ENCODE peak calls at places on chromosomes 6 and 20, in four cellular contexts. B is A549, Y is WTC11, R is HepG2. I is an unnamed sample.

GRCh38 chr6:156933201-156934053 is 156.2 kb downstream of the ARID1B start:
- DNase-seq in B (no peak), Y (peak; percentile 31), R (peak; percentile 93), I (no peak)

GRCh38 chr6:98841589-98842488 is 7.5 kb downstream of the POU3F2 start:
- DNase-seq in B (no peak), Y (no peak), R (no peak), I (no peak)

GRCh38 chr6:14757414-14757813 is 488.5 kb upstream of the JARID2 start:
- DNase-seq in B (no peak), Y (no peak), R (no peak), I (no peak)

GRCh38 chr6:131950767-131951575 is at the start of gene CCN2:
- DNase-seq in B (peak; percentile 83), Y (peak; percentile 95), R (peak; percentile 100), I (no peak)

GRCh38 chr6:90219168-90219985 is 77.3 kb downstream of the BACH2 start:
- DNase-seq in B (no peak), Y (no peak), R (no peak), I (no peak)

GRCh38 chr6:97586344-97586743 is 303.3 kb upstream of the MMS22L start:
- DNase-seq in B (no peak), Y (no peak), R (peak; percentile 0), I (no peak)

GRCh38 chr20:33236351-33236750 is 555 bp downstream of the BPIFA1 start:
- DNase-seq in B (no peak), Y (no peak), R (no peak), I (no peak)

GRCh38 chr6:131858765-131859490 is 51.1 kb downstream of the ENPP1 start:
- DNase-seq in B (no peak), Y (no peak), R (no peak), I (no peak)

GRCh38 chr6:34414999-34415858 is 10.6 kb downstream of the RPS10 start:
- DNase-seq in B (no peak), Y (no peak), R (peak; percentile 99), I (peak; percentile 50)

GRCh38 chr20:3729811-3730550 is 2.5 kb upstream of the HSPA12B start:
- DNase-seq in B (no peak), Y (no peak), R (no peak), I (no peak)

GRCh38 chr6:35469711-35470662 is 1.8 kb downstream of the RPL10A start:
- DNase-seq in B (no peak), Y (no peak), R (peak; percentile 44), I (no peak)

GRCh38 chr20:63966944-63967322 is 2.8 kb downstream of the ZNF512B start:
- DNase-seq in B (no peak), Y (no peak), R (no peak), I (no peak)
- TF ChIP-seq HMGXB4 in B (no peak), Y (no peak), R (no peak), I (no peak)

DNA sequence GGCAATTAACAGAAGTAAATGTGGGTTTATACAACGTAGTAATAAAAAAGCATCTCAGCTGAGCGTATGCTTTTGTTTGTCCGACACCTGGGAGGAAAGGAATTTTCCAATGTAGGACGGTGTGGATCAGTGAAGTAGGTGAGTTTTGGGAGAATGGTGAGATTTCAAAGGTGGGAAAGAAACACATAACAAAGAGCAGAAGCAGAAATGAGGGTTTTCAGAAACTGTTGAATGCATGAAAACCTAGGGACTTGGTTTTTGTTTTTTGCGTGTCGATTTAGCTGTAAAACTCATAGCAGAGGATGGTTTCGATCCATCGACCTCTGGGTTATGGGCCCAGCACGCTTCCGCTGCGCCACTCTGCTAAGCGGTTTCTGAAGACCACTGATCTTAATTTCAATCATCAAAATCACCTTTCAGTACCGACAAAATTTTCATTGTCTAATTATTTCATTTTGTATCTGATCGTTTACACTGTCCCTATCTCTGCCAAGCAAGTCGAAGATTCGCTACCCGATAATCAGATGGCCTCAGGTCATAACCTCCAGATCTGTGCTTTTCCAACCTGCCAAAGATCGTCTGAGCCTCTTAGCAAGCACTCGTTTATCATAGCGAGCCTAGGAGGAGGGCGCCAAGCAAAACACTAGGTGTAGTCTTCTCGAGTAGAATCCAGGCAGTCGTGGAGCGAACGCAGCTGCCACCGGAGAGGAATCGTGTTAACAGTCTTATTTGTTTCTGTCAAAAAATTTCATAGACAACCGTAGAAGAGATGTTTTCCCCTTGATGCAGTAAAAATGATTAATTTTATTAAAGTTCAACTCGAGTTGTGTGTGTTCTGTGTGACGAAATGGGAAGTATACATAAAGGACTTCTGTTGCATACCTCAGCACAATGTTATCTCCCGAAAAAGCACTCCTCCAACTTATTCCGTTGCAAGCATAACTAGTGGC is 20.9 kb upstream of the POM121L2 start:
- DNase-seq in B (peak; percentile 30), Y (peak; percentile 55), R (peak; percentile 75), I (peak; percentile 72)
- TF ChIP-seq HMGXB4 in B (no peak), Y (peak; percentile 75), R (peak; percentile 99), I (peak; percentile 96)

GRCh38 chr6:10425973-10426780 is 11.3 kb upstream of the TFAP2A start:
- DNase-seq in B (no peak), Y (peak; percentile 60), R (peak; percentile 29), I (no peak)

GRCh38 chr6:10426781-10427279 is 12.0 kb upstream of the TFAP2A start:
- DNase-seq in B (no peak), Y (no peak), R (no peak), I (no peak)

GRCh38 chr6:10433322-10433721 is 18.4 kb upstream of the TFAP2A start:
- DNase-seq in B (no peak), Y (no peak), R (no peak), I (no peak)

GRCh38 chr6:10431423-10432164 is 16.7 kb upstream of the TFAP2A start:
- DNase-seq in B (no peak), Y (no peak), R (no peak), I (no peak)

GRCh38 chr6:10429638-10430427 is 15.0 kb upstream of the TFAP2A start:
- DNase-seq in B (no peak), Y (no peak), R (peak; percentile 50), I (peak; percentile 63)
- TF ChIP-seq HMGXB4 in B (no peak), Y (no peak), R (no peak), I (no peak)

DNA sequence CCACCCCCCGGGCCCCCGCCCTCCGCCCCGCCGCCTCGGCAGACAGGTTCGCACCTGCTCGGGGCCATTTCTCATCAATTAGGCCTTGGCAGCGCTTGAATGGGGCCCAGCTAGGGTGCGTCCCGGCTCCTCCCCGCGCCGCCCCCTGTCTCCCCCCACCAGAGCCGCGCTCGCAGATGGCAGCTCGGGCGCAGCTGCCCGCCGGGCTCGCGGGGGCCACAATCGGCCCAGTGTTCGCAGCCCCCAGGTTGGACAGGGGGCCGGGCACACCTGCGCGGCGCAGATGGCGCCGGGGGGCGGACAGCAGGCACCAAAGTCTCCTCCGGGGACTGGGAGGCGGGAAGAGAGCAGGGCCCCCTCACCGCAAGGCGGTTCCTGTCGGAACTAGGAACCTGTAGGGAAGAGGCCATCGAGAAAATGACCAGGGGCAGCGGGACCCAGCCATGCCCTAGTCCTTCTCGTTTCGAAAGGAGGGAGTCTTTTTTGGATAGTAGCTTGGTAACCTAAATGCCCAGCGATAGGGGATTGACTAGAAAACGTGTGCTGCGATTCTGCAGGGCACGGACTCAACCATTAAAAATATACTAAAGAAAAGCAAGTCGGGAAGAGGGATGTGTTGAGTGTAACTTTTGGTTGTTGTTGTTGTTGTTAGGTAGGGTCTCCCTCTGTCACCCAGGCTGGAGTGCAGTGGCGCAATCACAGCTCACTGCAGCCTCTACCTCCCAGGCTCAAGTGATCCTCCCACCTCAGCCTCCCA is 83.1 kb upstream of the EYA2 start:
- DNase-seq in B (no peak), Y (peak; percentile 24), R (no peak), I (no peak)
- TF ChIP-seq HMGXB4 in B (no peak), Y (no peak), R (no peak), I (no peak)

DNA sequence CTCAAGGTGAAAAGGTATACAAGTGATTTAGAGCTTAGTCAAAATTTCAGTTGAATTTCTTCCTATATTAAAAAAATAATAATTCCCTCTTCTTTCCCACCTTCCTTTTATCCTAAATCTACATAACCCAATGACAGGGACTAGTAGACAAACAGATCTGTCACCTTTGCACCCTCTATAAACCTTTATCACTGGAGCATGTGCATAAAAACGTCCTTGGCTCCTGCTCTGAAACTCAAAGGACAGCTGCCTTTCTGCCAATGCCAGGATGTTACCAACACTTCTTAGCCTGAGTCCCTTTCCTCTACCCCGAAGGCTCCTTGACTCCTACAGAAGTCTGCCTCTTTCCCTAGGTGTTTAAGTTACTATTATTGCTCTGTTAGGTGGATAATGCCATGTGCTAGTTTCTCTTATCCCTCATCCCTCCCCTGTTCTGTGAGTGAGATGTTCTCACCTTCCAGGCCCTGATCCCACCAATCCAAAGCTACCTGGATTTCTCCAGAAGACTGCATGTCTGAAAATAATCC is 4.3 kb downstream of the CLVS2 start:
- DNase-seq in B (no peak), Y (no peak), R (no peak), I (no peak)
- TF ChIP-seq HMGXB4 in B (no peak), Y (no peak), R (no peak), I (no peak)

GRCh38 chr6:163994566-163994965 is 580.0 kb downstream of the QKI start:
- DNase-seq in B (no peak), Y (no peak), R (no peak), I (no peak)
- TF ChIP-seq HMGXB4 in B (no peak), Y (no peak), R (no peak), I (no peak)

GRCh38 chr6:125853740-125854139 is 63.0 kb downstream of the NCOA7 start:
- DNase-seq in B (no peak), Y (no peak), R (no peak), I (no peak)
- TF ChIP-seq HMGXB4 in B (no peak), Y (no peak), R (no peak), I (no peak)

GRCh38 chr6:16766043-16766521 is 4.8 kb upstream of the ATXN1 start:
- DNase-seq in B (no peak), Y (no peak), R (no peak), I (no peak)
- TF ChIP-seq HMGXB4 in B (no peak), Y (no peak), R (no peak), I (no peak)

DNA sequence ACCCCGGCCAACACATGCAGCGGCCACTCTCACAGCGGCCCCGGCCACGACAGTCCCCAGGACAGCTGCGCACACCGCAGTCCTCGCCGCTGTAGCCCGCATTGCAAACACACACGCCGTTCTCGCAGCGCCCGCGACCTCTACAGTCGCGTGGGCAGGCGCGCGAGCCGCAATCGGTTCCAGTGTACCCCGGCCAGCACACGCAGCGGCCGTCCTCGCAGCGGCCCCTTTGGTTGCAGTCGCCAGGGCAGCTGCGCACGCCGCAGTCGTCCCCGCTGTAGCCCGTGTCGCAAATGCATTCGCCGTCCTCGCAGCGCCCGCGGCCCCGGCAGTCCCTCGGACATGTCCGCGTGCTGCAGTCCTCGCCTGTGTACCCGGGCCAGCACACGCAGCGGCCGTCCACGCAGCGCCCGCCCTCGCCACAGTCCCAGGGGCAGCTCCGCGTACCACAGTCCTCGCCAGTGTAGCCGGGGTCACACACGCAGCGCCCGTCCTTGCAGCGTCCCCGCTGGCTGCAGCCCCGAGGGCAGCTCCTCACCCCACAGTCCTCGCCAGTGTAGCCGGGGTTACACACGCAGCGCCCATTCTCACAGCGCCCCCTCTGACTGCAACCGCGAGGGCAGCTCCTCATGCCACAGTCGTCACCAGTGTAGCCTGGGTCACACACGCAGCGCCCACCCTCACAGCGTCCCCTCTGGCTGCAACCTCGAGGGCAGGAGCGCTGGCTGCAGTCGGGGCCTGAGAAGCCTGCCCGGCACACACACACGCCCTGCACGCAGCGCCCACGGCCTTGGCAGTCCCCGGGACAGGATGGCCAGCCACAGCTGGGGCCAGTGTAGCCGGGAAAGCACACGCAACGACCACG is 12.5 kb downstream of the TNXB start:
- DNase-seq in B (no peak), Y (no peak), R (no peak), I (no peak)
- TF ChIP-seq HMGXB4 in B (no peak), Y (no peak), R (no peak), I (no peak)